ENCODE peak calls at places on chromosomes 4 and X, in five cellular contexts. C, Z, B, T and E are unnamed samples.

GRCh38 chr4:10587697-10588096 is 96.9 kb downstream of the CLNK start:
- DNase-seq in C (peak; percentile 8), Z (no peak), B (no peak), T (no peak), E (no peak)

GRCh38 chr4:23022032-23022431 is 329.3 kb downstream of the GBA3 start:
- DNase-seq in C (no peak), Z (peak; percentile 96), B (no peak), T (no peak), E (no peak)

GRCh38 chr4:103171006-103171405 is 27.1 kb downstream of the CENPE start:
- DNase-seq in C (no peak), Z (no peak), B (no peak), T (no peak), E (no peak)

GRCh38 chr4:175504316-175504715 is 307.7 kb downstream of the GPM6A start:
- DNase-seq in C (no peak), Z (peak; percentile 26), B (no peak), T (no peak), E (no peak)

GRCh38 chrX:49077941-49078340 is 1.7 kb downstream of the WDR45 start:
- DNase-seq in C (no peak), Z (no peak), B (no peak), T (no peak), E (no peak)

GRCh38 chr4:24973471-24974251 is 57.1 kb downstream of the LGI2 start:
- DNase-seq in C (no peak), Z (no peak), B (peak; percentile 41), T (no peak), E (peak; percentile 66)

GRCh38 chrX:137547291-137547690 is 18.6 kb upstream of the ZIC3 start:
- DNase-seq in C (no peak), Z (no peak), B (no peak), T (no peak), E (no peak)

GRCh38 chr4:15089979-15090378 is 87.7 kb downstream of the CPEB2 start:
- DNase-seq in C (no peak), Z (no peak), B (no peak), T (no peak), E (no peak)

GRCh38 chr4:37675587-37676290 is 10.4 kb downstream of the RELL1 start:
- DNase-seq in C (peak; percentile 3), Z (no peak), B (no peak), T (no peak), E (no peak)

GRCh38 chrX:97524997-97525396 is 641.3 kb downstream of the RPA4 start:
- DNase-seq in C (no peak), Z (no peak), B (no peak), T (no peak), E (no peak)

GRCh38 chr4:26860922-26861433 is 337 bp downstream of the STIM2 start:
- DNase-seq in C (peak; percentile 43), Z (no peak), B (peak; percentile 55), T (peak; percentile 51), E (no peak)

GRCh38 chrX:22313757-22314156 is 41.0 kb downstream of the CBLL2 start:
- DNase-seq in C (no peak), Z (no peak), B (no peak), T (no peak), E (no peak)

GRCh38 chr4:89283975-89284556 is 23.5 kb downstream of the GPRIN3 start:
- DNase-seq in C (no peak), Z (no peak), B (no peak), T (no peak), E (no peak)

GRCh38 chr4:125728568-125728967 is 413.8 kb downstream of the FAT4 start:
- DNase-seq in C (no peak), Z (peak; percentile 60), B (no peak), T (no peak), E (no peak)

GRCh38 chr4:106329027-106329618 is 12.8 kb downstream of the AIMP1 start:
- DNase-seq in C (no peak), Z (no peak), B (no peak), T (no peak), E (no peak)

GRCh38 chr4:15649914-15650545 is 5.1 kb downstream of the FBXL5 start:
- DNase-seq in C (peak; percentile 46), Z (no peak), B (no peak), T (no peak), E (no peak)

GRCh38 chr4:149371021-149371420 is 444.6 kb downstream of the IQCM start:
- DNase-seq in C (no peak), Z (peak; percentile 34), B (no peak), T (no peak), E (no peak)

GRCh38 chr4:183626168-183626567 is 32.8 kb downstream of the RWDD4 start:
- DNase-seq in C (no peak), Z (no peak), B (no peak), T (no peak), E (no peak)

GRCh38 chrX:118534716-118535493 is 39.3 kb downstream of the DOCK11 start:
- DNase-seq in C (no peak), Z (peak; percentile 41), B (no peak), T (no peak), E (no peak)

GRCh38 chr4:5717449-5718158 is 6.6 kb downstream of the EVC start:
- DNase-seq in C (no peak), Z (no peak), B (no peak), T (no peak), E (no peak)

GRCh38 chr4:41611881-41612871 is 74.2 kb downstream of the LIMCH1 start:
- DNase-seq in C (no peak), Z (peak; percentile 81), B (peak; percentile 69), T (no peak), E (peak; percentile 75)

GRCh38 chr4:108512615-108513505 is 107.5 kb upstream of the RPL34 start:
- DNase-seq in C (peak; percentile 18), Z (peak; percentile 27), B (peak; percentile 14), T (peak; percentile 44), E (no peak)

GRCh38 chr4:16732741-16733140 is 165.7 kb downstream of the LDB2 start:
- DNase-seq in C (no peak), Z (no peak), B (no peak), T (no peak), E (no peak)

GRCh38 chr4:105462042-105462421 is 11.8 kb downstream of the PPA2 start:
- DNase-seq in C (no peak), Z (no peak), B (no peak), T (no peak), E (no peak)

GRCh38 chr4:37976513-37976912 is 16.3 kb downstream of the PTTG2 start:
- DNase-seq in C (no peak), Z (no peak), B (no peak), T (no peak), E (no peak)

DNA sequence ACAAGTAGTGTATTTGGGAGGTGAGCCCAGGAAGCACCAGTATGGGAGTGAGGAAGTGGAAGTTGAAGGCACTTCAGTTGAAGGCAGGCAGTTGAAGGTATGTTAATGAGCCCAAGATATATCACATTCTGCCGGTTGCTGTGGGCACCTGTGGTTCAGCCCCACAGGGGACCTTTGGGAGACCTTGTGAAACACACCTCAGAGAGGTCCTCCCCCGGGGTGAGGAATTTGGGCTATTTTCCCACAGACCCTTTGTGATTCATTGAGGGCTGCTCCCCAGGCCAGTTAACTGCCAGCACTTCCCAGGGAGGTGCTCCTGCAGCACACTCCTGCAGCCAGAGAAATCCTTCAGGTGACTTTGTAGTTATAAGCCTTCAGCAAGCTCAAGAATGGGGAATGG is 45.9 kb downstream of the PTCHD1 start:
- DNase-seq in C (no peak), Z (no peak), B (no peak), T (no peak), E (no peak)
- TF ChIP-seq CTCF in C (no peak), Z (no peak), B (no peak), T (no peak), E (no peak)

DNA sequence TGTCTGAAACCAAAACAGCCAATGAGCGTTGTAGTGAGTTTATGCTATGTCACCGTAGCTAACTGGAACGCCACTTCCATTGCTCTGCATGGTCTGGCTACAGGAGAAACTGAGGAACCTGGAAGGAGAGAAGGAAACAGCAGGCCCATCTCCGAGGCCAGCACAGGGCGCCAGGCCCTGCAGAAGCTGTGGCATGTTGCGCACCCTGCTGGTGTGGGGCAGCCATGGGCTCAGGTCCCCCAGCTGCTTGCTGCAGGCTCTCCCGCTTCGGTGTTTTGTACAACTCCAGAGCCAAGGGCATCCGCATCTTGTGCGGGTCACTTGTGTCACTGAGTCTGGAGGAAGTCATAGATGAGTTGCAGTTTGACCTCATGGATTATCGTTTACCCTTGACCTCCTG is 89.2 kb downstream of the AFAP1 start:
- DNase-seq in C (no peak), Z (no peak), B (no peak), T (no peak), E (no peak)
- TF ChIP-seq CTCF in C (no peak), Z (peak; percentile 7), B (peak; percentile 16), T (peak; percentile 12), E (no peak)

DNA sequence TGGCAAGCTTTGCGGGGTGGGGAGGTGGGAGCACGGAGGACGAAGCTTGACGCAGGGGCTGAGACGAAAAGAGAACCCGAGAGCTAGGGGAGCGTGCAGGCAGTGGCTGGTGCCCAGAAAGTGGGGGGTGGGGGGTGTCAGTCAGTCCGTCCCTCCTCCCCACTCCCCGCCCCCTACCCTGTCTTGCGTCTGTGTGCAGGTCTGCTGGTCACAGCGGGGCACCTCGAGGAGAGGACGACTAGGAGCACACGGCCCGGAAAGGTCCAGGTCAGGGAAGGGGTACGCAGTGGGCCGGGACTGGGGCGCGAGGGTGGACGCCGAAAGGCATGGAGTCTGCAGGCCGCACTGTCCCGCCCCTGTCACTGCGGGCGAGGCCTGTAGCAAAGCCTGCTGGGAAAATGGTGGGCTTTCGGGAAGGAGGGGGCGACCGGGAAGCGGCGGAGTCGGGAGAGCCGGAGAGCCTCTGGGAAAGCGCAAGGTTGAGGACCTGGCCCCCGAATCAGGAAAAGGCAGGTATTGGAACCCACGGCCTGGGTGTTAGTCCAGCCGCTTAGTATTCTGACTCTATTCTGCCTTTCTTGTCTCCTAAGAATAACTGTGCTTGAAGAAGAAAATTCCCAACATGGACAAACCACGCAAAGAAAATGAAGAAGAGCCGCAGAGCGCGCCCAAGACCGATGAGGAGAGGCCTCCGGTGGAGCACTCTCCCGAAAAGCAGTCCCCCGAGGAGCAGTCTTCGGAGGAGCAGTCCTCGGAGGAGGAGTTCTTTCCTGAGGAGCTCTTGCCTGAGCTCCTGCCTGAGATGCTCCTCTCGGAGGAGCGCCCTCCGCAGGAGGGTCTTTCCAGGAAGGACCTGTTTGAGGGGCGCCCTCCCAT is 758 bp downstream of the TCEAL1 start:
- DNase-seq in C (no peak), Z (no peak), B (peak; percentile 62), T (peak; percentile 50), E (no peak)
- TF ChIP-seq CTCF in C (no peak), Z (peak; percentile 64), B (peak; percentile 55), T (peak; percentile 68), E (peak; percentile 38)

GRCh38 chrX:39162322-39162721 is 361.1 kb downstream of the MID1IP1 start:
- DNase-seq in C (no peak), Z (no peak), B (peak; percentile 14), T (no peak), E (no peak)
- TF ChIP-seq CTCF in C (peak; percentile 33), Z (peak; percentile 23), B (peak; percentile 30), T (peak; percentile 48), E (peak; percentile 16)